ENCODE peak calls at places on chromosomes 5 and 9, in four cellular contexts. K, X, Z and W are unnamed samples.

GRCh38 chr9:134562146-134562753 is 79.4 kb upstream of the COL5A1 start:
- DNase-seq in Z (no peak), X (no peak), K (no peak), W (no peak)

GRCh38 chr9:119689879-119690278 is 320.6 kb upstream of the BRINP1 start:
- DNase-seq in X (no peak), K (no peak), Z (no peak), W (no peak)

GRCh38 chr9:8365029-8365428 is 565.5 kb upstream of the DMAC1 start:
- DNase-seq in Z (no peak), K (no peak), X (no peak), W (peak)

GRCh38 chr5:77424921-77425320 is 67.2 kb downstream of the WDR41 start:
- DNase-seq in Z (no peak), K (no peak), X (no peak), W (no peak)

GRCh38 chr9:113998529-113999255 is 79.4 kb downstream of the AMBP start:
- DNase-seq in Z (no peak), K (no peak), X (no peak), W (no peak)

GRCh38 chr9:81069923-81070322 is 619.4 kb downstream of the TLE1 start:
- DNase-seq in X (no peak), Z (no peak), K (no peak), W (peak)

GRCh38 chr5:98455660-98456059 is 317.8 kb upstream of the RGMB start:
- DNase-seq in K (no peak), Z (peak), X (no peak), W (peak)

GRCh38 chr5:42887575-42887974 is 75.9 kb upstream of the SELENOP start:
- DNase-seq in X (no peak), Z (no peak), K (no peak), W (no peak)

GRCh38 chr5:167967494-167968180 is 323.8 kb upstream of the WWC1 start:
- DNase-seq in Z (no peak), K (peak), X (no peak), W (no peak)

GRCh38 chr5:150585781-150586461 is 54.5 kb upstream of the SYNPO start:
- DNase-seq in K (no peak), Z (no peak), X (no peak), W (no peak)

DNA sequence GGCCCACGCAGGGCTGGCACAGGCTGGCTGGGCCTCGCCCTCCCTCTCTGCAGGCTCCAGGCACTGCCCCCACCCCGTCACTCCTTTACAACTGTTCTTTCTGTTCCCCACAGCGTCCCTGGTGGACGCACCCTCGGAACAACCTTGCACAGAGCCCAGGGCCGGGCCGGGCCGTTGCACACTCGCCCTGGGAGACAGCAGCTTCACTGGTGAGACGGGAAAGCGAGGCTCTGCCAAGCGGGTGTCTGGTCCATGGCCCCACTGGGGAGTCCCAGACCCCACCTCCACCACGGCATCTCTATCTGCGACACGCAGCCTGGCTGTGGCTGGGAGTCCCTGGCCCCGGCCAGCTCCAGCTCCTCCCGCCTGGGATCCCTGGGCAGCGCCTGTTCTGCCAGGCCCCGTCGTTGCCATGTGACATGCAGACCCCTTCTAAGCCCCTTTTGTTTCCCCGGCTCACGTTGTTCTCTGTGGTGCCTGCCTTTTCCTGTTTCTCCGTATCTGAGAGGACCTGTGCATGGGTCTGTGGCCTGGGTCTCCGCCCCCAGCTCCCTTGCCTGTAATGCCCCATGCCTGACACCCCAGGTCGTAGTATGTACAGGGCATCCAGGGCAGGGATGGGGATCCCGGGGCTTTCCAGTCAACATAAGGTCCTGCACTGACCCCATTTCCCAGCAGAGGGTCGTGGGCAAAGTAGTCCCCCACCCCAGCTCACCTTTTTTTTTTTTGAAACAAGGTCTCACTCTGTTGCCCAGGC is 18.6 kb upstream of the QSOX2 start:
- DNase-seq in Z (no peak), X (no peak), K (no peak), W (no peak)
- TF ChIP-seq CTCF in Z (peak), X (no peak), K (no peak), W (no peak)

GRCh38 chr5:10457682-10458574 is 16.2 kb downstream of the ROPN1L start:
- DNase-seq in X (no peak), K (no peak), Z (no peak), W (no peak)
- TF ChIP-seq CTCF in X (no peak), K (no peak), Z (peak), W (no peak)

DNA sequence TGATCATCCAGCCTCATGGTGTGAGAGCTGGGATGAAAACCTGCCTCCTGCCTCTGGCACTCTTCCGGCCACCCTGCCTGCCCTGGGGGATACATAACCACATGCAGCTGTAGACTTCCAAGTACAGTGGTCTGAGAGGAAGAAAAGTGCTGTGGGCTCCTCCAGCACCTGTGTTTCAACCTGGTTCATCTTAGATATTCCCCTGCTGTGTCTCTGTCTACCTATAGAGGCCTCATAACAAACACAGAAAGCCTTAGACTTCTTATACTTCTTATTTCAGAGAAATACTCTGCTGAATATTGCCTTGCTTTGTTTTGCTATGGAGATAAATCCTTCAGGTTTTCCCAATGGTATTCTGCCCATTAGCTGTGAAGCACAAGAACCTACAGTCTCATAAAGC is 19.6 kb upstream of the TNFAIP8 start:
- DNase-seq in K (no peak), X (no peak), Z (no peak), W (no peak)
- TF ChIP-seq CTCF in K (no peak), X (no peak), Z (no peak), W (no peak)

GRCh38 chr9:128412120-128412790 is 8.4 kb upstream of the CERCAM start:
- DNase-seq in K (peak), Z (peak), X (peak), W (peak)

GRCh38 chr9:128415222-128415621 is 5.4 kb upstream of the CERCAM start:
- DNase-seq in K (no peak), Z (no peak), X (no peak), W (no peak)

GRCh38 chr9:128416014-128416413 is 4.6 kb upstream of the CERCAM start:
- DNase-seq in Z (no peak), K (no peak), X (no peak), W (no peak)

GRCh38 chr9:128416432-128417019 is 4.1 kb upstream of the CERCAM start:
- DNase-seq in Z (no peak), K (no peak), X (no peak), W (no peak)

DNA sequence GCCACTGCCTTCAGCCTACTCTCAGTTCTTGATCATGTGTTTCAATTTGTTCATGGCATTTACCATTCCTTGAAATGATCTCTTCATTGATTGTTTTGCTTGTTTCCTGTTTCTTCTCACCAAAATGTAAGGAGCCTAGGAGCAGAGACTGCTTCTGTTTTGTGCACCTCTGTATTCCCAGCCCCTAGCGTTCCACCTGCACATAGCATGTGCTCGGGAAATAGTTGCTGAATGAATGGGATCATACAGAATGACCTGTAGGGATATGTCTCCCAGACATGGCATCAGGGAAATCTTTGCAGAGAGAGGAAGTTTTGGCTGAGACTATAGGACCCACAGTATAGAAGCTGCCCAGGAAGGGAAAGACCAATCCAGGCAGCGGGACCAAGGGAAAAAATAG is 6.2 kb upstream of the CERCAM start:
- DNase-seq in Z (no peak), K (no peak), X (no peak), W (no peak)
- TF ChIP-seq CTCF in Z (peak), K (no peak), X (no peak), W (peak)

DNA sequence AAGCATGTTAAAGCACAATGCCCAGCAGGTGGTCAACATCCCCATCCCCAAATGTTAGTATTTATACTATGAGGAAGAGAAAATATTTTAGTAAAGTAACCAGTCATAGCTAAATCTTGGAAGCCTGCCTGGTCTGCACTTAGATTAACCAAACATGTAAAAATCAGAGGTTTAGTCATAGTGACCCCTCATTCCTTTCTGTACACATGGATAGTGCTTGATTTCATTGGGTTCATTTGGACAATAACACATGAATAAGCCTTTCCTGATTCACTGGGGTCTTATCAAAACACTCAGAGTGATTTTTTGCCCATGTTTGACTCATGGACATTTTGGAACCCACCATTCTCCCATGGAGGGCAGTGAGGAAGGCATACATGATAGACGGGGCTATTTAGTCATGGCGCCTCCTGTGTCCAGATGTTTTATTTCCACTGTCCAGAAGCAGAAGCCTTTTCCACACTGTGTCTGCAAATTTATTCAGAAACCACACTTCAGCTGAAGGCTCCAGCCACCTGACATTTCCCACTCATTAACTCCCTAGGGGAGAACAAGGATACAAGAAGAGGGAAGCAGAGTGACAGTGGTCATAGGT is 32.5 kb downstream of the OR1J1 start:
- DNase-seq in X (no peak), Z (peak), K (no peak), W (peak)
- TF ChIP-seq CTCF in X (no peak), Z (peak), K (no peak), W (no peak)

GRCh38 chr9:129720865-129721545 is 31.8 kb downstream of the PTGES start:
- DNase-seq in Z (no peak), X (no peak), K (no peak), W (no peak)
- TF ChIP-seq CTCF in Z (peak), X (no peak), K (no peak), W (no peak)

DNA sequence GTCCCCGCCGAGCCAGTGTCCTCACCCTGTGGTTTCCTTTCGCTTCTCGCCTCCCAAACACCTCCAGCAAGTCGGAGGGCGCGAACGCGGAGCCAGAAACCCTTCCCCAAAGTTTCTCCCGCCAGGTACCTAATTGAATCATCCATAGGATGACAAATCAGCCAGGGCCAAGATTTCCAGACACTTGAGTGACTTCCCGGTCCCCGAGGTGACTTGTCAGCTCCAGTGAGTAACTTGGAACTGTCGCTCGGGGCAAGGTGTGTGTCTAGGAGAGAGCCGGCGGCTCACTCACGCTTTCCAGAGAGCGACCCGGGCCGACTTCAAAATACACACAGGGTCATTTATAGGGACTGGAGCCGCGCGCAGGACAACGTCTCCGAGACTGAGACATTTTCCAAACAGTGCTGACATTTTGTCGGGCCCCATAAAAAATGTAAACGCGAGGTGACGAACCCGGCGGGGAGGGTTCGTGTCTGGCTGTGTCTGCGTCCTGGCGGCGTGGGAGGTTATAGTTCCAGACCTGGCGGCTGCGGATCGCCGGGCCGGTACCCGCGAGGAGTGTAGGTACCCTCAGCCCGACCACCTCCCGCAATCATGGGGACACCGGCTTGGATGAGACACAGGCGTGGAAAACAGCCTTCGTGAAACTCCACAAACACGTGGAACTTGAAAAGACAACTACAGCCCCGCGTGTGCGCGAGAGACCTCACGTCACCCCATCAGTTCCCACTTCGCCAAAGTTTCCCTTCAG is 1.4 kb downstream of the GLIS3 start:
- DNase-seq in Z (peak), K (peak), X (peak), W (no peak)
- TF ChIP-seq CTCF in Z (no peak), K (no peak), X (no peak), W (peak)

DNA sequence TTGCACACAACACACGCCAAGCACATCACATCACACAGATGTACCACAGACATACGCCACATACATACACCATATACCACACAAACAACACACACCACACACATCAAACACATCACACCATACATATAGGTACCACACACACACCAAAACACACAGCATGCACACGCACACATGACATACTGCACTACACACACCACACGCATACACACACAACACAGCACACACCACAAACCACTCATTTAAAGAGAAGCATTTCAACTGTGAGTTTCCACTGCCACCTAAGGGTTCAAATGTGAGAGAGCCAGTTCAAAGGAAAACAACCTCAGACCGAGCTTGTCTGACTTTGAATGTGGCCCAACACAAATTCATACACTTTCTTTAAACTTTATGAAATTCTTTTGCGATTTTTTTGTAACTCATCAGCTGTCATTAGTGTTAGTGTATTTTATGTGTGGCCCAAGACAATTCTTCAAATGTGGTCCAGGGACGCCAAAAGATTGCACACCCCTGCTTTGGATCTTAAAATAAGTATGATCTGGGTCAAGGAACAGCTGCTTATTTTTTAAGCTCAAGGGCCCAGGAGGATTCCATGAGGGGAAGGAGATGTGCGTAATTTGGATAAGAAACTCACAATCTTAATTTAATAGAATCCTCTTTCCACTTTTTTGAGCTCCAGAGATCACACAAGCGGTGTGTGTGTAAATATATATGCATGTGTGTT is 494.6 kb downstream of the GADD45G start:
- DNase-seq in K (peak), X (no peak), Z (no peak), W (no peak)
- TF ChIP-seq CTCF in K (peak), X (no peak), Z (no peak), W (peak)

GRCh38 chr9:92605224-92605623 is 64.7 kb downstream of the IPPK start:
- DNase-seq in K (no peak), Z (no peak), X (no peak), W (no peak)

GRCh38 chr9:92603100-92603499 is 66.8 kb downstream of the IPPK start:
- DNase-seq in X (no peak), K (no peak), Z (no peak), W (no peak)

GRCh38 chr9:92600742-92601261 is 65.0 kb upstream of the ECM2 start:
- DNase-seq in K (no peak), Z (peak), X (no peak), W (no peak)

GRCh38 chr9:92607088-92607487 is 62.8 kb downstream of the IPPK start:
- DNase-seq in X (peak), K (peak), Z (peak), W (peak)

DNA sequence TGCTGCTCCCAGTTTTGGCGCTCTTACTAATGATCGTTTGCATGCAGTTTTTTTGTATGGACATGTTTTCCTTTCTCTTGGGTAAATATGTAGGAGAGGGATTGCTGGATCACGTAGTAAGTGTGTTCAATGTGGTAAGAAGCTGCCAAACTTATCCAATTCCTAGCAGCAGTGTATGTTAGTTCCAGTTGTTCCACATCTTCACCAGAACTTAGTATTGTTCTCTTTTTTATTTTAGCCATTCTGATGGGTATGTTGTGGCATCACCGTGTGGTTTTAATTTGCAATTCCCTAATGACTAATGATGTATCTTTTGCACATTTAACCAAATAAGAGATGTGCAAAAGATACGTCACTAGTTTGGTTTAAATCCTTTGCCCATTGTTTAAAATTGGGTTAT is 65.9 kb downstream of the IPPK start:
- DNase-seq in K (no peak), X (no peak), Z (no peak), W (no peak)
- TF ChIP-seq CTCF in K (no peak), X (no peak), Z (no peak), W (no peak)